ENCODE peak calls at places on chromosomes 5 and 9, in five cellular contexts. One of them, this sample, is unnamed.

GRCh38 chr5:7190727-7191126 is 205.2 kb upstream of the ADCY2 start:
- DNase-seq in psoas muscle: no peak
- DNase-seq in stimulated activated CD4-positive, alpha-beta T cell treated with anti-CD3 and anti-CD28 coated beads, TNF-alpha, amount 100 ng/mL, for 48 hours: no peak
- DNase-seq in Ammon's horn: no peak
- DNase-seq in neuronal stem cell: no peak
- DNase-seq in this sample: no peak

GRCh38 chr5:23352437-23352836 is 155.0 kb upstream of the PRDM9 start:
- DNase-seq in neuronal stem cell: no peak
- DNase-seq in Ammon's horn: no peak
- DNase-seq in psoas muscle: no peak
- DNase-seq in stimulated activated CD4-positive, alpha-beta T cell treated with anti-CD3 and anti-CD28 coated beads, TNF-alpha, amount 100 ng/mL, for 48 hours: no peak
- DNase-seq in this sample: no peak

GRCh38 chr9:97934321-97935115 is 3.5 kb downstream of the HEMGN start:
- DNase-seq in neuronal stem cell: no peak
- DNase-seq in stimulated activated CD4-positive, alpha-beta T cell treated with anti-CD3 and anti-CD28 coated beads, TNF-alpha, amount 100 ng/mL, for 48 hours: no peak
- DNase-seq in Ammon's horn: peak
- DNase-seq in psoas muscle: no peak
- DNase-seq in this sample: no peak

GRCh38 chr5:73515232-73515631 is 17.0 kb downstream of the BTF3 start:
- DNase-seq in neuronal stem cell: no peak
- DNase-seq in stimulated activated CD4-positive, alpha-beta T cell treated with anti-CD3 and anti-CD28 coated beads, TNF-alpha, amount 100 ng/mL, for 48 hours: no peak
- DNase-seq in Ammon's horn: no peak
- DNase-seq in psoas muscle: no peak
- DNase-seq in this sample: no peak

GRCh38 chr9:89218040-89218928 is 39.7 kb upstream of the SHC3 start:
- DNase-seq in neuronal stem cell: peak
- DNase-seq in stimulated activated CD4-positive, alpha-beta T cell treated with anti-CD3 and anti-CD28 coated beads, TNF-alpha, amount 100 ng/mL, for 48 hours: no peak
- DNase-seq in Ammon's horn: peak
- DNase-seq in psoas muscle: no peak
- DNase-seq in this sample: no peak

GRCh38 chr5:168433982-168434381 is 52.3 kb upstream of the RARS1 start:
- DNase-seq in Ammon's horn: peak
- DNase-seq in neuronal stem cell: peak
- DNase-seq in stimulated activated CD4-positive, alpha-beta T cell treated with anti-CD3 and anti-CD28 coated beads, TNF-alpha, amount 100 ng/mL, for 48 hours: no peak
- DNase-seq in psoas muscle: no peak
- DNase-seq in this sample: no peak

GRCh38 chr5:156411-157072 is 34.8 kb upstream of the LRRC14B start:
- DNase-seq in stimulated activated CD4-positive, alpha-beta T cell treated with anti-CD3 and anti-CD28 coated beads, TNF-alpha, amount 100 ng/mL, for 48 hours: no peak
- DNase-seq in neuronal stem cell: no peak
- DNase-seq in psoas muscle: no peak
- DNase-seq in Ammon's horn: no peak
- DNase-seq in this sample: peak

GRCh38 chr9:134913041-134913712 is 4.5 kb downstream of the FCN1 start:
- DNase-seq in stimulated activated CD4-positive, alpha-beta T cell treated with anti-CD3 and anti-CD28 coated beads, TNF-alpha, amount 100 ng/mL, for 48 hours: no peak
- DNase-seq in Ammon's horn: no peak
- DNase-seq in neuronal stem cell: no peak
- DNase-seq in psoas muscle: no peak
- DNase-seq in this sample: no peak

GRCh38 chr5:36744678-36745659 is 131.6 kb upstream of the NIPBL start:
- DNase-seq in stimulated activated CD4-positive, alpha-beta T cell treated with anti-CD3 and anti-CD28 coated beads, TNF-alpha, amount 100 ng/mL, for 48 hours: no peak
- DNase-seq in psoas muscle: peak
- DNase-seq in Ammon's horn: peak
- DNase-seq in neuronal stem cell: peak
- DNase-seq in this sample: peak

GRCh38 chr9:70304810-70305209 is 46.0 kb downstream of the SMC5 start:
- DNase-seq in stimulated activated CD4-positive, alpha-beta T cell treated with anti-CD3 and anti-CD28 coated beads, TNF-alpha, amount 100 ng/mL, for 48 hours: no peak
- DNase-seq in Ammon's horn: no peak
- DNase-seq in neuronal stem cell: no peak
- DNase-seq in psoas muscle: no peak
- DNase-seq in this sample: no peak

GRCh38 chr9:72917892-72918509 is 34.9 kb downstream of the ALDH1A1 start:
- DNase-seq in neuronal stem cell: no peak
- DNase-seq in Ammon's horn: no peak
- DNase-seq in psoas muscle: no peak
- DNase-seq in stimulated activated CD4-positive, alpha-beta T cell treated with anti-CD3 and anti-CD28 coated beads, TNF-alpha, amount 100 ng/mL, for 48 hours: no peak
- DNase-seq in this sample: no peak

GRCh38 chr5:121967187-121967586 is 5.4 kb downstream of the SRFBP1 start:
- DNase-seq in neuronal stem cell: no peak
- DNase-seq in Ammon's horn: no peak
- DNase-seq in stimulated activated CD4-positive, alpha-beta T cell treated with anti-CD3 and anti-CD28 coated beads, TNF-alpha, amount 100 ng/mL, for 48 hours: no peak
- DNase-seq in psoas muscle: no peak
- DNase-seq in this sample: no peak

GRCh38 chr5:172288465-172288864 is 4.9 kb upstream of the UBTD2 start:
- DNase-seq in neuronal stem cell: no peak
- DNase-seq in stimulated activated CD4-positive, alpha-beta T cell treated with anti-CD3 and anti-CD28 coated beads, TNF-alpha, amount 100 ng/mL, for 48 hours: no peak
- DNase-seq in Ammon's horn: no peak
- DNase-seq in psoas muscle: no peak
- DNase-seq in this sample: no peak

GRCh38 chr5:9342161-9342787 is 203.6 kb downstream of the SEMA5A start:
- DNase-seq in psoas muscle: no peak
- DNase-seq in stimulated activated CD4-positive, alpha-beta T cell treated with anti-CD3 and anti-CD28 coated beads, TNF-alpha, amount 100 ng/mL, for 48 hours: no peak
- DNase-seq in Ammon's horn: no peak
- DNase-seq in neuronal stem cell: no peak
- DNase-seq in this sample: no peak

GRCh38 chr5:181217805-181218065 is 5.3 kb upstream of the TRIM41 start:
- DNase-seq in Ammon's horn: no peak
- DNase-seq in psoas muscle: no peak
- DNase-seq in stimulated activated CD4-positive, alpha-beta T cell treated with anti-CD3 and anti-CD28 coated beads, TNF-alpha, amount 100 ng/mL, for 48 hours: no peak
- DNase-seq in neuronal stem cell: no peak
- DNase-seq in this sample: no peak

GRCh38 chr5:151315998-151316597 is 12.5 kb upstream of the SLC36A3 start:
- DNase-seq in stimulated activated CD4-positive, alpha-beta T cell treated with anti-CD3 and anti-CD28 coated beads, TNF-alpha, amount 100 ng/mL, for 48 hours: no peak
- DNase-seq in psoas muscle: peak
- DNase-seq in Ammon's horn: peak
- DNase-seq in neuronal stem cell: peak
- DNase-seq in this sample: peak

GRCh38 chr9:34929506-34930102 is 28.5 kb upstream of the PHF24 start:
- DNase-seq in neuronal stem cell: peak
- DNase-seq in Ammon's horn: peak
- DNase-seq in psoas muscle: no peak
- DNase-seq in stimulated activated CD4-positive, alpha-beta T cell treated with anti-CD3 and anti-CD28 coated beads, TNF-alpha, amount 100 ng/mL, for 48 hours: peak
- DNase-seq in this sample: no peak

GRCh38 chr9:38117646-38118045 is 48.6 kb upstream of the SHB start:
- DNase-seq in neuronal stem cell: no peak
- DNase-seq in stimulated activated CD4-positive, alpha-beta T cell treated with anti-CD3 and anti-CD28 coated beads, TNF-alpha, amount 100 ng/mL, for 48 hours: no peak
- DNase-seq in psoas muscle: no peak
- DNase-seq in Ammon's horn: no peak
- DNase-seq in this sample: no peak

GRCh38 chr5:60517094-60517694 is 182.8 kb downstream of the DEPDC1B start:
- DNase-seq in Ammon's horn: no peak
- DNase-seq in neuronal stem cell: no peak
- DNase-seq in stimulated activated CD4-positive, alpha-beta T cell treated with anti-CD3 and anti-CD28 coated beads, TNF-alpha, amount 100 ng/mL, for 48 hours: no peak
- DNase-seq in psoas muscle: no peak
- DNase-seq in this sample: no peak

GRCh38 chr9:114316605-114317230 is 6.2 kb upstream of the ORM1 start:
- DNase-seq in stimulated activated CD4-positive, alpha-beta T cell treated with anti-CD3 and anti-CD28 coated beads, TNF-alpha, amount 100 ng/mL, for 48 hours: no peak
- DNase-seq in neuronal stem cell: peak
- DNase-seq in psoas muscle: no peak
- DNase-seq in Ammon's horn: no peak
- DNase-seq in this sample: peak

GRCh38 chr5:55918097-55919035 is 67.2 kb downstream of the IL31RA start:
- DNase-seq in psoas muscle: no peak
- DNase-seq in stimulated activated CD4-positive, alpha-beta T cell treated with anti-CD3 and anti-CD28 coated beads, TNF-alpha, amount 100 ng/mL, for 48 hours: no peak
- DNase-seq in neuronal stem cell: no peak
- DNase-seq in Ammon's horn: no peak
- DNase-seq in this sample: no peak

GRCh38 chr9:137067860-137068538 is 2.4 kb downstream of the SAPCD2 start:
- DNase-seq in Ammon's horn: peak
- DNase-seq in neuronal stem cell: peak
- DNase-seq in psoas muscle: peak
- DNase-seq in stimulated activated CD4-positive, alpha-beta T cell treated with anti-CD3 and anti-CD28 coated beads, TNF-alpha, amount 100 ng/mL, for 48 hours: peak
- DNase-seq in this sample: peak

GRCh38 chr5:78661691-78662090 is 13.1 kb upstream of the LHFPL2 start:
- DNase-seq in psoas muscle: no peak
- DNase-seq in stimulated activated CD4-positive, alpha-beta T cell treated with anti-CD3 and anti-CD28 coated beads, TNF-alpha, amount 100 ng/mL, for 48 hours: no peak
- DNase-seq in neuronal stem cell: no peak
- DNase-seq in Ammon's horn: no peak
- DNase-seq in this sample: no peak

GRCh38 chr5:147671365-147671764 is 111.2 kb downstream of the JAKMIP2 start:
- DNase-seq in neuronal stem cell: no peak
- DNase-seq in psoas muscle: no peak
- DNase-seq in Ammon's horn: no peak
- DNase-seq in stimulated activated CD4-positive, alpha-beta T cell treated with anti-CD3 and anti-CD28 coated beads, TNF-alpha, amount 100 ng/mL, for 48 hours: no peak
- DNase-seq in this sample: no peak

GRCh38 chr9:136052433-136052880 is 42.6 kb downstream of the NACC2 start:
- DNase-seq in Ammon's horn: peak
- DNase-seq in neuronal stem cell: no peak
- DNase-seq in stimulated activated CD4-positive, alpha-beta T cell treated with anti-CD3 and anti-CD28 coated beads, TNF-alpha, amount 100 ng/mL, for 48 hours: no peak
- DNase-seq in psoas muscle: no peak
- DNase-seq in this sample: no peak

GRCh38 chr5:128669803-128670202 is 131.8 kb upstream of the FBN2 start:
- DNase-seq in neuronal stem cell: no peak
- DNase-seq in psoas muscle: no peak
- DNase-seq in Ammon's horn: no peak
- DNase-seq in stimulated activated CD4-positive, alpha-beta T cell treated with anti-CD3 and anti-CD28 coated beads, TNF-alpha, amount 100 ng/mL, for 48 hours: no peak
- DNase-seq in this sample: no peak

GRCh38 chr5:133386662-133387061 is 225.7 kb downstream of the FSTL4 start:
- DNase-seq in neuronal stem cell: no peak
- DNase-seq in Ammon's horn: no peak
- DNase-seq in psoas muscle: no peak
- DNase-seq in stimulated activated CD4-positive, alpha-beta T cell treated with anti-CD3 and anti-CD28 coated beads, TNF-alpha, amount 100 ng/mL, for 48 hours: no peak
- DNase-seq in this sample: no peak

GRCh38 chr5:136518814-136519213 is 153.5 kb upstream of the TRPC7 start:
- DNase-seq in Ammon's horn: no peak
- DNase-seq in stimulated activated CD4-positive, alpha-beta T cell treated with anti-CD3 and anti-CD28 coated beads, TNF-alpha, amount 100 ng/mL, for 48 hours: no peak
- DNase-seq in neuronal stem cell: no peak
- DNase-seq in psoas muscle: no peak
- DNase-seq in this sample: no peak

GRCh38 chr9:97811534-97812246 is 41.3 kb upstream of the FOXE1 start:
- DNase-seq in neuronal stem cell: no peak
- DNase-seq in Ammon's horn: no peak
- DNase-seq in psoas muscle: no peak
- DNase-seq in stimulated activated CD4-positive, alpha-beta T cell treated with anti-CD3 and anti-CD28 coated beads, TNF-alpha, amount 100 ng/mL, for 48 hours: no peak
- DNase-seq in this sample: no peak

GRCh38 chr9:37619806-37620205 is 27.4 kb upstream of the TOMM5 start:
- DNase-seq in neuronal stem cell: no peak
- DNase-seq in Ammon's horn: no peak
- DNase-seq in stimulated activated CD4-positive, alpha-beta T cell treated with anti-CD3 and anti-CD28 coated beads, TNF-alpha, amount 100 ng/mL, for 48 hours: no peak
- DNase-seq in psoas muscle: no peak
- DNase-seq in this sample: no peak

GRCh38 chr5:168765220-168766037 is 186.3 kb upstream of the PANK3 start:
- DNase-seq in psoas muscle: no peak
- DNase-seq in neuronal stem cell: no peak
- DNase-seq in Ammon's horn: no peak
- DNase-seq in stimulated activated CD4-positive, alpha-beta T cell treated with anti-CD3 and anti-CD28 coated beads, TNF-alpha, amount 100 ng/mL, for 48 hours: no peak
- DNase-seq in this sample: no peak

This sample was measured in left lung.